ENCODE peak calls at places on chromosome 6, in four cellular contexts. K is SIG-M5, H is T follicular helper cell, T is HepG2. L is an unnamed sample.

GRCh38 chr6:25961619-25962367 is 809 bp upstream of the TRIM38 start:
- DNase-seq in K (no peak), H (no peak), T (peak; percentile 31), L (peak; percentile 17)

GRCh38 chr6:10389739-10390494 is 25.0 kb downstream of the TFAP2A start:
- DNase-seq in K (no peak), H (no peak), T (no peak), L (no peak)

GRCh38 chr6:41466437-41466990 is 79.7 kb upstream of the FOXP4 start:
- DNase-seq in K (no peak), H (no peak), T (no peak), L (no peak)

GRCh38 chr6:11209369-11209768 is 23.1 kb downstream of the NEDD9 start:
- DNase-seq in K (no peak), H (no peak), T (no peak), L (no peak)

GRCh38 chr6:24960991-24961475 is 25.3 kb upstream of the RIPOR2 start:
- DNase-seq in K (no peak), H (no peak), T (no peak), L (no peak)

GRCh38 chr6:11650297-11650696 is 112.7 kb downstream of the TMEM170B start:
- DNase-seq in K (no peak), H (no peak), T (no peak), L (peak; percentile 96)

GRCh38 chr6:100176321-100176950 is 182.4 kb upstream of the MCHR2 start:
- DNase-seq in K (no peak), H (no peak), T (peak; percentile 14), L (peak; percentile 73)

GRCh38 chr6:136586295-136586694 is 36.1 kb upstream of the MAP7 start:
- DNase-seq in K (no peak), H (no peak), T (no peak), L (peak; percentile 89)

GRCh38 chr6:88008411-88008810 is 39.2 kb upstream of the SPACA1 start:
- DNase-seq in K (no peak), H (no peak), T (no peak), L (no peak)

GRCh38 chr6:157754351-157754750 is 68.7 kb upstream of the SNX9 start:
- DNase-seq in K (no peak), H (no peak), T (no peak), L (no peak)

GRCh38 chr6:10552237-10552810 is 31.2 kb downstream of the GCNT2 start:
- DNase-seq in K (no peak), H (no peak), T (no peak), L (no peak)

GRCh38 chr6:109768485-109768884 is 77.4 kb downstream of the FIG4 start:
- DNase-seq in K (no peak), H (no peak), T (no peak), L (peak; percentile 83)

GRCh38 chr6:112780498-112781096 is 433.5 kb downstream of the RFPL4B start:
- DNase-seq in K (no peak), H (no peak), T (peak; percentile 76), L (peak; percentile 86)

GRCh38 chr6:1473166-1473565 is 83.8 kb downstream of the FOXF2 start:
- DNase-seq in K (no peak), H (no peak), T (no peak), L (no peak)

GRCh38 chr6:6931047-6932025 is 176.4 kb upstream of the RREB1 start:
- DNase-seq in K (no peak), H (no peak), T (no peak), L (no peak)

GRCh38 chr6:25173951-25174474 is 105.2 kb upstream of the CARMIL1 start:
- DNase-seq in K (peak; percentile 31), H (no peak), T (peak; percentile 60), L (peak; percentile 97)

GRCh38 chr6:46642928-46643751 is 9.5 kb downstream of the CYP39A1 start:
- DNase-seq in K (no peak), H (no peak), T (no peak), L (peak; percentile 36)

GRCh38 chr6:149053848-149054558 is 263.5 kb upstream of the TAB2 start:
- DNase-seq in K (no peak), H (no peak), T (no peak), L (no peak)

GRCh38 chr6:3299221-3299620 is 40.5 kb downstream of the PSMG4 start:
- DNase-seq in K (no peak), H (no peak), T (no peak), L (no peak)

GRCh38 chr6:158894192-158894591 is 75.0 kb upstream of the EZR start:
- DNase-seq in K (no peak), H (no peak), T (no peak), L (peak; percentile 89)

GRCh38 chr6:168261234-168261633 is 58.3 kb downstream of the DACT2 start:
- DNase-seq in K (no peak), H (no peak), T (no peak), L (no peak)

GRCh38 chr6:5749016-5749665 is 257.6 kb downstream of the NRN1 start:
- DNase-seq in K (no peak), H (no peak), T (no peak), L (no peak)

GRCh38 chr6:3825851-3826581 is 23.2 kb upstream of the FAM50B start:
- DNase-seq in K (no peak), H (no peak), T (peak; percentile 73), L (peak; percentile 97)

GRCh38 chr6:79946773-79947190 is 571 bp downstream of the ELOVL4 start:
- DNase-seq in K (no peak), H (no peak), T (no peak), L (peak; percentile 51)

GRCh38 chr6:113847435-113847834 is 9.7 kb upstream of the MARCKS start:
- DNase-seq in K (no peak), H (no peak), T (no peak), L (peak; percentile 85)

GRCh38 chr6:159107451-159108260 is 61.5 kb upstream of the FNDC1 start:
- DNase-seq in K (no peak), H (peak; percentile 55), T (no peak), L (no peak)

GRCh38 chr6:143877584-143878271 is 13.5 kb downstream of the ZC2HC1B start:
- DNase-seq in K (no peak), H (no peak), T (no peak), L (no peak)

GRCh38 chr6:91198588-91199255 is 611.9 kb upstream of the MAP3K7 start:
- DNase-seq in K (no peak), H (no peak), T (no peak), L (no peak)

GRCh38 chr6:85797993-85798392 is 155.3 kb upstream of the SYNCRIP start:
- DNase-seq in K (no peak), H (no peak), T (no peak), L (no peak)

GRCh38 chr6:154613137-154613676 is 102.7 kb upstream of the CNKSR3 start:
- DNase-seq in K (no peak), H (no peak), T (no peak), L (peak; percentile 74)

GRCh38 chr6:12844284-12845223 is 128.0 kb downstream of the PHACTR1 start:
- DNase-seq in K (no peak), H (no peak), T (peak; percentile 20), L (peak; percentile 70)